ENCODE peak calls at places on chromosomes 6 and 20, in five cellular contexts. U is CD8-positive, alpha-beta T cell; Z is endothelial cell; Y is suprapubic skin; B is fibroblast of pulmonary artery. H is an unnamed sample.
A peak's percentile ranks its signal among the peaks of the same experiment; 100 is the strongest.

GRCh38 chr20:52200870-52201269 is 9.3 kb upstream of the ZFP64 start:
- DNase-seq in U (no peak), Z (no peak), Y (no peak), B (no peak), H (no peak)

GRCh38 chr6:104325341-104326172 is 534.2 kb downstream of the HACE1 start:
- DNase-seq in U (no peak), Z (peak; percentile 20), Y (no peak), B (peak; percentile 77), H (no peak)

GRCh38 chr6:26232950-26233607 is 131.9 kb upstream of the BTN3A2 start:
- DNase-seq in U (peak; percentile 34), Z (no peak), Y (no peak), B (peak; percentile 81), H (no peak)

GRCh38 chr6:111161650-111162049 is 74.3 kb downstream of the SLC16A10 start:
- DNase-seq in U (no peak), Z (no peak), Y (no peak), B (no peak), H (no peak)

GRCh38 chr20:55893031-55893430 is 112.3 kb downstream of the CBLN4 start:
- DNase-seq in U (no peak), Z (no peak), Y (no peak), B (no peak), H (no peak)

GRCh38 chr6:6801002-6801329 is 212.4 kb downstream of the LY86 start:
- DNase-seq in U (no peak), Z (no peak), Y (no peak), B (no peak), H (no peak)

GRCh38 chr20:23606652-23607049 is 934 bp upstream of the CST9 start:
- DNase-seq in U (peak; percentile 65), Z (peak; percentile 85), Y (no peak), B (peak; percentile 82), H (peak; percentile 57)

GRCh38 chr6:129943637-129944271 is 74.6 kb upstream of the L3MBTL3 start:
- DNase-seq in U (no peak), Z (no peak), Y (no peak), B (no peak), H (no peak)

GRCh38 chr6:157668690-157669089 is 154.4 kb upstream of the SNX9 start:
- DNase-seq in U (no peak), Z (no peak), Y (peak; percentile 55), B (no peak), H (no peak)

GRCh38 chr6:157668034-157668401 is 155.0 kb upstream of the SNX9 start:
- DNase-seq in U (no peak), Z (no peak), Y (peak; percentile 13), B (no peak), H (no peak)

GRCh38 chr6:157666721-157667120 is 156.3 kb upstream of the SNX9 start:
- DNase-seq in U (no peak), Z (no peak), Y (no peak), B (no peak), H (no peak)

GRCh38 chr6:157665172-157665571 is 157.9 kb upstream of the SNX9 start:
- DNase-seq in U (no peak), Z (no peak), Y (no peak), B (no peak), H (no peak)

GRCh38 chr6:157667211-157668033 is 155.6 kb upstream of the SNX9 start:
- DNase-seq in U (peak; percentile 41), Z (peak; percentile 66), Y (peak; percentile 78), B (peak; percentile 78), H (no peak)
- TF ChIP-seq CTCF in U (peak; percentile 97), Z (peak; percentile 84), Y (peak; percentile 71), B (peak; percentile 92), H (no peak)

DNA sequence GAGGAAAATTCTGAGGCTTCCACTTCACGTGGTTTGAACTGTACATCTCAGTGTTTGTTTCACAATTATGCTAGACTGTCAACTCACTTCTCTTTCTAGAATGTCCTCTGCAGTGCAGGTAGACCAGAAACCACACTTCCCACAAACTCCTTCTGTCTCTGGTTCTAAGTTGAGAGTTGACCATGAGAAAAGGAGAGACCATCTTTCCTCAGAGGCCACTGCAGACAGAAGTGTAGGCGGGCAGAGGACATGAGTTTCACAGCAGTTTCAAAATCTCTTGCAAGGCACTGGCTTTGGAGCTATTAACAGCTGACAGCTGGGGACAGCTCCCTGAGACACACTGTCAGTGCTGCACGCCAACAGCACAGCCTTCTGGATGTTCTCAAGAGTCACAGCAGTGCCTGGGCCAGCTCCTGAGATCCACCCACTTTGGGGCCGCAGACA is 55.4 kb upstream of the MOXD1 start:
- DNase-seq in U (no peak), Z (no peak), Y (no peak), B (no peak), H (no peak)
- TF ChIP-seq CTCF in U (no peak), Z (no peak), Y (no peak), B (no peak), H (no peak)

GRCh38 chr6:48476257-48476656 is 365.3 kb upstream of the PTCHD4 start:
- DNase-seq in U (no peak), Z (peak; percentile 36), Y (no peak), B (peak; percentile 52), H (no peak)
- TF ChIP-seq CTCF in U (no peak), Z (no peak), Y (no peak), B (peak; percentile 56), H (no peak)

GRCh38 chr6:156876302-156876701 is 99.1 kb downstream of the ARID1B start:
- DNase-seq in U (no peak), Z (peak; percentile 51), Y (no peak), B (no peak), H (no peak)
- TF ChIP-seq CTCF in U (no peak), Z (peak; percentile 32), Y (no peak), B (peak; percentile 17), H (no peak)

DNA sequence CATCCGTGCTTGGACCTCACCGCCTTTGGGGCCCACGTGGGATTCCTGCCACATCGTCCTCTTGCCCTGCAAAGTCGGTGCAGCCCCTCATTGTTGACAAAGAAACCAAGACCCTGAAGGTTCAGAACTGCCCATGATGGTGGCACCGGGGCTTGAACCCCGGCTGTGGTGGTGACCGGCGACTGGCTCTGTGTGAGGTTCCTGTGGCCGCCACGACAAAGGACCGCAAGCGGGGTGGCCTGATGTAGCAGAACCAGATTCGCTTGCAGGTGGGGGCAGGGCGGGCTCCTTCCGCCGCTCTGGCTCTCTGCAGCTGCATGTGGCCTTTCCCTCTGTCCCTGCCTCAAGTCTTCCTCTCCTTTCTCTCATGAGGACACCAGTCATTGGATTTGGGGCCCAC is 28.7 kb downstream of the SLCO4A1 start:
- DNase-seq in U (no peak), Z (no peak), Y (no peak), B (no peak), H (no peak)
- TF ChIP-seq CTCF in U (no peak), Z (no peak), Y (no peak), B (no peak), H (no peak)